ENCODE peak calls at places on chromosomes 7 and 10, in seven cellular contexts. One of them, this sample, is unnamed. For H3K36me3, the result is how much of the 10 kb centered on the place peaks cover.

GRCh38 chr10:124728071-124728829 is 15.9 kb downstream of the FAM53B start:
- DNase-seq in BE2C: no peak
- DNase-seq in heart left ventricle: no peak
- DNase-seq in lung: no peak
- DNase-seq in cardiac muscle cell: no peak
- DNase-seq in tibial artery: no peak
- DNase-seq in IMR-90: peak
- DNase-seq in this sample: no peak

GRCh38 chr7:21368317-21368716 is 59.6 kb upstream of the SP4 start:
- DNase-seq in tibial artery: no peak
- DNase-seq in cardiac muscle cell: no peak
- DNase-seq in IMR-90: no peak
- DNase-seq in BE2C: no peak
- DNase-seq in lung: no peak
- DNase-seq in heart left ventricle: no peak
- DNase-seq in this sample: no peak

GRCh38 chr10:120644549-120645410 is 187.8 kb downstream of the PLPP4 start:
- DNase-seq in IMR-90: no peak
- DNase-seq in cardiac muscle cell: no peak
- DNase-seq in lung: no peak
- DNase-seq in heart left ventricle: no peak
- DNase-seq in BE2C: no peak
- DNase-seq in tibial artery: no peak
- DNase-seq in this sample: no peak

GRCh38 chr10:123150986-123151738 is 3.0 kb upstream of the BUB3 start:
- DNase-seq in BE2C: no peak
- DNase-seq in heart left ventricle: no peak
- DNase-seq in tibial artery: no peak
- DNase-seq in cardiac muscle cell: peak
- DNase-seq in lung: no peak
- DNase-seq in IMR-90: peak
- DNase-seq in this sample: no peak

GRCh38 chr10:3704565-3705360 is 80.2 kb downstream of the KLF6 start:
- DNase-seq in IMR-90: no peak
- DNase-seq in cardiac muscle cell: peak
- DNase-seq in tibial artery: no peak
- DNase-seq in heart left ventricle: no peak
- DNase-seq in BE2C: no peak
- DNase-seq in lung: no peak
- DNase-seq in this sample: no peak

GRCh38 chr7:118305686-118306085 is 81.2 kb downstream of the ANKRD7 start:
- DNase-seq in IMR-90: no peak
- DNase-seq in lung: no peak
- DNase-seq in heart left ventricle: no peak
- DNase-seq in tibial artery: no peak
- DNase-seq in cardiac muscle cell: no peak
- DNase-seq in BE2C: no peak
- DNase-seq in this sample: no peak

GRCh38 chr7:99822731-99823718 is 4.8 kb upstream of the CYP3A43 start:
- DNase-seq in lung: no peak
- DNase-seq in cardiac muscle cell: peak
- DNase-seq in tibial artery: no peak
- DNase-seq in BE2C: no peak
- DNase-seq in heart left ventricle: no peak
- DNase-seq in IMR-90: no peak
- DNase-seq in this sample: no peak

GRCh38 chr7:19747740-19748339 is 25.6 kb downstream of the TMEM196 start:
- DNase-seq in lung: no peak
- DNase-seq in BE2C: no peak
- DNase-seq in cardiac muscle cell: peak
- DNase-seq in IMR-90: peak
- DNase-seq in heart left ventricle: no peak
- DNase-seq in tibial artery: no peak
- DNase-seq in this sample: no peak

GRCh38 chr7:25348066-25348595 is 119.8 kb upstream of the NPVF start:
- DNase-seq in cardiac muscle cell: no peak
- DNase-seq in heart left ventricle: no peak
- DNase-seq in IMR-90: no peak
- DNase-seq in BE2C: no peak
- DNase-seq in tibial artery: no peak
- DNase-seq in lung: no peak
- DNase-seq in this sample: no peak

GRCh38 chr10:69451784-69452251 is 553 bp downstream of the TSPAN15 start:
- DNase-seq in lung: peak
- DNase-seq in tibial artery: no peak
- DNase-seq in cardiac muscle cell: peak
- DNase-seq in heart left ventricle: no peak
- DNase-seq in IMR-90: no peak
- DNase-seq in BE2C: no peak
- DNase-seq in this sample: no peak

GRCh38 chr7:133633055-133633454 is 380.2 kb downstream of the EXOC4 start:
- DNase-seq in BE2C: no peak
- DNase-seq in lung: no peak
- DNase-seq in IMR-90: peak
- DNase-seq in heart left ventricle: no peak
- DNase-seq in tibial artery: no peak
- DNase-seq in cardiac muscle cell: no peak
- DNase-seq in this sample: no peak

GRCh38 chr10:86756511-86757109 is at the start of gene BMPR1A:
- DNase-seq in heart left ventricle: peak
- DNase-seq in cardiac muscle cell: peak
- DNase-seq in IMR-90: peak
- DNase-seq in BE2C: no peak
- DNase-seq in lung: peak
- DNase-seq in tibial artery: peak
- DNase-seq in this sample: no peak

GRCh38 chr10:78605800-78606350 is 462.9 kb upstream of the ZMIZ1 start:
- DNase-seq in IMR-90: no peak
- DNase-seq in heart left ventricle: no peak
- DNase-seq in cardiac muscle cell: no peak
- DNase-seq in tibial artery: no peak
- DNase-seq in lung: no peak
- DNase-seq in BE2C: no peak
- DNase-seq in this sample: no peak

GRCh38 chr7:108368466-108368865 is 87.8 kb downstream of the NRCAM start:
- DNase-seq in cardiac muscle cell: no peak
- DNase-seq in tibial artery: no peak
- DNase-seq in heart left ventricle: no peak
- DNase-seq in BE2C: no peak
- DNase-seq in IMR-90: no peak
- DNase-seq in lung: no peak
- DNase-seq in this sample: no peak

GRCh38 chr7:22444181-22444966 is 55.6 kb downstream of the STEAP1B start:
- DNase-seq in BE2C: no peak
- DNase-seq in lung: peak
- DNase-seq in cardiac muscle cell: no peak
- DNase-seq in heart left ventricle: peak
- DNase-seq in tibial artery: no peak
- DNase-seq in IMR-90: no peak
- DNase-seq in this sample: no peak

GRCh38 chr7:96306385-96307125 is 15.3 kb downstream of the SLC25A13 start:
- DNase-seq in tibial artery: no peak
- DNase-seq in BE2C: no peak
- DNase-seq in IMR-90: no peak
- DNase-seq in cardiac muscle cell: no peak
- DNase-seq in heart left ventricle: no peak
- DNase-seq in lung: no peak
- DNase-seq in this sample: no peak

GRCh38 chr10:70379581-70380176 is 2.7 kb downstream of the LRRC20 start:
- DNase-seq in tibial artery: no peak
- DNase-seq in heart left ventricle: no peak
- DNase-seq in lung: no peak
- DNase-seq in cardiac muscle cell: no peak
- DNase-seq in IMR-90: no peak
- DNase-seq in BE2C: no peak
- DNase-seq in this sample: no peak

GRCh38 chr7:150988230-150989226 is 2.3 kb upstream of the NOS3 start:
- DNase-seq in tibial artery: peak
- DNase-seq in heart left ventricle: peak
- DNase-seq in cardiac muscle cell: peak
- DNase-seq in lung: no peak
- DNase-seq in IMR-90: no peak
- DNase-seq in BE2C: peak
- DNase-seq in this sample: peak

GRCh38 chr10:128160335-128160734 is 34.1 kb upstream of the MKI67 start:
- DNase-seq in heart left ventricle: no peak
- DNase-seq in IMR-90: no peak
- DNase-seq in BE2C: no peak
- DNase-seq in tibial artery: no peak
- DNase-seq in lung: no peak
- DNase-seq in cardiac muscle cell: no peak
- DNase-seq in this sample: no peak

GRCh38 chr7:110664798-110665197 is 426.1 kb upstream of the LRRN3 start:
- DNase-seq in lung: no peak
- DNase-seq in IMR-90: no peak
- DNase-seq in BE2C: no peak
- DNase-seq in heart left ventricle: no peak
- DNase-seq in tibial artery: no peak
- DNase-seq in cardiac muscle cell: no peak
- DNase-seq in this sample: no peak

DNA sequence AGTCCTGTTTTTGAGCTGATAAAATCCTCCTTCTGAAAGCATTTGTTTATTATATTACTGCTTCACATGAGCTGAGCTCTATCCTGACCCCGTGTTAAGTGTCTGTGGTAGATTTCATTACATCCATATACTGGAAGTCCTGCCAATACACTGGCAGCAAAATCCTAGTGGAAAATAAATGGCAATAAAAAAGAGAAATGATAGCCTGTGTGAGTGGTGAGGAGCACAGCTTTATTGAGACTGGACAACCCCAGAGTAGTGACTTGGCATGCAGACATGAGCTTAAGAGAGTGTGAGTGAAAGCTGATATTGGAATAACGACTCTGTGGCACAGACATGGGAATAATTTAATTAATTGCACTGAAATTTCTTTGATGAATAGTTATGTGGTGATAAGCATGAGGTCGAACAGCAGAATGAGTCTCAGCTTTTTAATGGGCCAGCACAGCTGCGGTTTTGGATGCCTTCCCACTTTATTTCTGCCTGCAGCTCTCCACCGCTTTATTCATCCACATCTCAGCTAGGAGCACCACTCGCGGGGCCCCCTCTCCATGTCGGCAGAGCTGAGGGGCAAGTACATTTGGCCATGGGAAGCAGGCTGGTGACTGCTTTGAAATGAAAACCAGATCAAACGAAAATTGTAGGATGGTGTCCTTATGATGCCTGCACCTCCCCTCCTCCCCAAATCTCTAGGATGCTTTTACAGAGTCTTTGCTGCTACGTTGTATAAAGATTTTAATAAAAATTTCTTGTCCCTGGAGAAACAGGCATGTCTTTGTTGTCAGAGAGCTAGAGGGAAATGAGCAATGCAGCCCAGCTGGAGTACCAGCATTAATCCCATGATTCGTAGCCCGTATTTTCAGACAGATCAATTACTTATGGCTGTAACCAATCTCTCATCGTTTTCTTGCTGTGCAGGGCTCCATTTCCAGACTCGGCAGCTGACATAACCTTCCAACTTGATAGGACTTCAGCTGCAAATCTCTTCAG is 494.3 kb downstream of the AUTS2 start:
- DNase-seq in lung: no peak
- DNase-seq in cardiac muscle cell: no peak
- DNase-seq in heart left ventricle: peak
- DNase-seq in BE2C: peak
- DNase-seq in tibial artery: no peak
- DNase-seq in IMR-90: peak
- DNase-seq in this sample: no peak
- H3K4me3 ChIP-seq in lung: no peak
- H3K4me3 ChIP-seq in cardiac muscle cell: no peak
- H3K4me3 ChIP-seq in heart left ventricle: peak
- H3K4me3 ChIP-seq in BE2C: peak
- H3K4me3 ChIP-seq in tibial artery: no peak
- H3K4me3 ChIP-seq in IMR-90: no peak
- H3K4me3 ChIP-seq in this sample: no peak

GRCh38 chr10:11936389-11937152 is 106.0 kb downstream of the UPF2 start:
- DNase-seq in tibial artery: no peak
- DNase-seq in heart left ventricle: no peak
- DNase-seq in IMR-90: no peak
- DNase-seq in BE2C: no peak
- DNase-seq in cardiac muscle cell: no peak
- DNase-seq in lung: no peak
- DNase-seq in this sample: no peak
- H3K36me3 ChIP-seq in tibial artery: half or more
- H3K36me3 ChIP-seq in heart left ventricle: half or more
- H3K36me3 ChIP-seq in IMR-90: under half
- H3K36me3 ChIP-seq in BE2C: under half
- H3K36me3 ChIP-seq in cardiac muscle cell: under half
- H3K36me3 ChIP-seq in lung: under half
- H3K36me3 ChIP-seq in this sample: under half

GRCh38 chr7:115799430-115799829 is 231.1 kb downstream of the TFEC start:
- DNase-seq in cardiac muscle cell: no peak
- DNase-seq in BE2C: no peak
- DNase-seq in lung: no peak
- DNase-seq in tibial artery: no peak
- DNase-seq in IMR-90: no peak
- DNase-seq in heart left ventricle: no peak
- DNase-seq in this sample: no peak

GRCh38 chr7:115789901-115790300 is 240.7 kb downstream of the TFEC start:
- DNase-seq in tibial artery: no peak
- DNase-seq in heart left ventricle: no peak
- DNase-seq in BE2C: no peak
- DNase-seq in IMR-90: no peak
- DNase-seq in lung: no peak
- DNase-seq in cardiac muscle cell: no peak
- DNase-seq in this sample: no peak

DNA sequence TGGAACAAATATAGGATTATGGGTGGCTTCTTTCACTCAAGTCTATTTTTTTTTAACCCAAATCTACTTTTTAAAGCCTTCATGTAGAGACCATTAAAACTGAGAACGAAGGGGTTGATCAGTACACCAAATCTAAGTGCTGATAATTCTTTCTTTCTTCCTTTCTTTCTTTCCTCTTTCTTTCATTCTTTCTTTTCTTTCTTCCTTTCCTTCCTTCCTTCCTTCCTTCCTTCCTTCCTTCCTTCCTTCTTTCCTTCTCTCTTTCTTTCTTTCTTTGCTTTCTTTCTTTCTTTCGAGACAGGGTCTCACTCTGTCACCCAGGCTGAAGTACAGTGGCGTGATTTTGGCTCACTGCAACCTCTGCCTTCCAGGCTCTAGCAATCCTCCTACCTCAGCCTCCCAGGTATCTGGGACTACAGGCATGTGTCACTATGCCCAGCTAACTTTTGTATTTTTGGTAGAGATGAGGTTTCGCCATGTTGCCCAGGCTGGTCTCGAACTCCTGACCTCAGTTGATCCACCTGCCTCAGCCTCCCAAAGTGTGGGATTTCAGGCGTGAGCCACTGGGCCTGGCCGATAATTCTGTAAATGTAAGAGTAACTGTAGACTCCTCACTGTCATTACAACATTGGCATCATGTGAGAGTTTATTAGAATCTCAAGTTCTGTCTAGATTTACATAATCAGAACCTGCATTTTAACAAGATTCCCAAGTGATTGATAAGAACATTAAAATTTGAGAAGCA is 236.4 kb downstream of the TFEC start:
- DNase-seq in IMR-90: no peak
- DNase-seq in lung: no peak
- DNase-seq in cardiac muscle cell: no peak
- DNase-seq in BE2C: no peak
- DNase-seq in heart left ventricle: no peak
- DNase-seq in tibial artery: no peak
- DNase-seq in this sample: no peak
- H3K4me3 ChIP-seq in IMR-90: no peak
- H3K4me3 ChIP-seq in lung: no peak
- H3K4me3 ChIP-seq in cardiac muscle cell: no peak
- H3K4me3 ChIP-seq in BE2C: no peak
- H3K4me3 ChIP-seq in heart left ventricle: no peak
- H3K4me3 ChIP-seq in tibial artery: no peak
- H3K4me3 ChIP-seq in this sample: no peak

GRCh38 chr7:105396566-105396965 is 7.8 kb upstream of the SRPK2 start:
- DNase-seq in lung: no peak
- DNase-seq in tibial artery: no peak
- DNase-seq in BE2C: no peak
- DNase-seq in heart left ventricle: no peak
- DNase-seq in cardiac muscle cell: no peak
- DNase-seq in IMR-90: no peak
- DNase-seq in this sample: no peak
- H3K36me3 ChIP-seq in lung: under half
- H3K36me3 ChIP-seq in tibial artery: under half
- H3K36me3 ChIP-seq in BE2C: under half
- H3K36me3 ChIP-seq in heart left ventricle: under half
- H3K36me3 ChIP-seq in cardiac muscle cell: under half
- H3K36me3 ChIP-seq in IMR-90: under half
- H3K36me3 ChIP-seq in this sample: under half

This sample was measured in CD8-positive, alpha-beta T cell.